ENCODE peak calls at places on chromosomes 3 and 15, in six cellular contexts. E, G, B, M, Z and W are unnamed samples. For H3K4me1, the result is how much of the 10 kb centered on the place peaks cover.

GRCh38 chr15:65246026-65246714 is 34.9 kb upstream of the CILP start:
- DNase-seq in E (no peak), G (no peak), B (no peak), M (no peak), Z (no peak), W (no peak)

GRCh38 chr3:148729656-148730055 is 32.0 kb downstream of the AGTR1 start:
- DNase-seq in E (no peak), G (no peak), B (no peak), M (no peak), Z (no peak), W (no peak)

GRCh38 chr15:72866866-72867616 is 83.5 kb upstream of the ADPGK start:
- DNase-seq in E (no peak), G (no peak), B (no peak), M (no peak), Z (no peak), W (no peak)

GRCh38 chr3:56904526-56905245 is 102.9 kb upstream of the ARHGEF3 start:
- DNase-seq in E (no peak), G (no peak), B (no peak), M (no peak), Z (no peak), W (no peak)

GRCh38 chr15:25177955-25178801 is 223.4 kb downstream of the SNRPN start:
- DNase-seq in E (no peak), G (no peak), B (peak), M (peak), Z (peak), W (peak)

GRCh38 chr3:89395996-89396395 is 288.6 kb downstream of the EPHA3 start:
- DNase-seq in E (no peak), G (no peak), B (no peak), M (no peak), Z (no peak), W (no peak)

GRCh38 chr3:184289426-184289938 is 9.6 kb upstream of the PSMD2 start:
- DNase-seq in E (peak), G (peak), B (peak), M (peak), Z (peak), W (no peak)

GRCh38 chr3:79598594-79598993 is 169.2 kb downstream of the ROBO1 start:
- DNase-seq in E (no peak), G (peak), B (no peak), M (no peak), Z (no peak), W (no peak)

GRCh38 chr3:123385981-123386380 is 62.9 kb downstream of the ADCY5 start:
- DNase-seq in E (no peak), G (no peak), B (peak), M (peak), Z (no peak), W (peak)

GRCh38 chr3:123389338-123389910 is 59.5 kb downstream of the ADCY5 start:
- DNase-seq in E (no peak), G (no peak), B (no peak), M (no peak), Z (no peak), W (no peak)

GRCh38 chr3:123388811-123389210 is 60.1 kb downstream of the ADCY5 start:
- DNase-seq in E (no peak), G (no peak), B (no peak), M (no peak), Z (no peak), W (no peak)

GRCh38 chr3:123386477-123387040 is 62.3 kb downstream of the ADCY5 start:
- DNase-seq in E (no peak), G (no peak), B (no peak), M (no peak), Z (no peak), W (no peak)

GRCh38 chr3:123388050-123388449 is 60.8 kb downstream of the ADCY5 start:
- DNase-seq in E (no peak), G (no peak), B (no peak), M (no peak), Z (no peak), W (no peak)
- H3K4me1 ChIP-seq in E (under half), G (under half), B (half or more), M (under half), Z (under half), W (under half)

GRCh38 chr15:80988148-80988796 is 1.3 kb downstream of the MESD start:
- DNase-seq in E (no peak), G (no peak), B (no peak), M (no peak), Z (no peak), W (no peak)

GRCh38 chr15:80990955-80991354 is 1.3 kb upstream of the MESD start:
- DNase-seq in E (no peak), G (no peak), B (no peak), M (no peak), Z (no peak), W (no peak)

GRCh38 chr15:80991446-80991845 is 1.8 kb upstream of the MESD start:
- DNase-seq in E (peak), G (no peak), B (peak), M (peak), Z (no peak), W (peak)

GRCh38 chr15:80989110-80989517 is 505 bp downstream of the MESD start:
- DNase-seq in E (no peak), G (no peak), B (no peak), M (no peak), Z (no peak), W (no peak)

GRCh38 chr15:80989518-80990478 is at the start of gene MESD:
- DNase-seq in E (peak), G (peak), B (peak), M (peak), Z (peak), W (peak)
- H3K4me1 ChIP-seq in E (under half), G (under half), B (under half), M (under half), Z (half or more), W (under half)

DNA sequence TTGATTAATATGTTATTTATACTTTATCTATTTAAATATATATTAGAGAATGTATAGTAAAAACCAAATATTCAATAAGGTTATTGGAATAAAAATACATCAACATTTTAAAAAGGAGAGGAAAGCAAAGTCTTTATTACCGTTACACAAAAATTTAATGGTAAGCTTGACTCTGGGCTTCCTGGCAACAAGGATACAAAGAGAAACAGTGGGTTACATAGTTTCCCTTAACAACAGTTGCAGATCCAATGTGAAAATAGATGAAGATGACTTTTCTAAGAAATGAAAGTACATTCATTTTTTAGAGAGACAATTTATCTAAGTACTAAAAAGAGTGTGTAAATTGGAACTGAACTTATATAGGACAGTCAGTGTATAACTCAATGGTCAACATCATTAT is 6.0 kb upstream of the PHLDB2 start:
- DNase-seq in E (no peak), G (no peak), B (no peak), M (no peak), Z (no peak), W (no peak)
- H3K4me1 ChIP-seq in E (under half), G (under half), B (under half), M (under half), Z (under half), W (under half)

DNA sequence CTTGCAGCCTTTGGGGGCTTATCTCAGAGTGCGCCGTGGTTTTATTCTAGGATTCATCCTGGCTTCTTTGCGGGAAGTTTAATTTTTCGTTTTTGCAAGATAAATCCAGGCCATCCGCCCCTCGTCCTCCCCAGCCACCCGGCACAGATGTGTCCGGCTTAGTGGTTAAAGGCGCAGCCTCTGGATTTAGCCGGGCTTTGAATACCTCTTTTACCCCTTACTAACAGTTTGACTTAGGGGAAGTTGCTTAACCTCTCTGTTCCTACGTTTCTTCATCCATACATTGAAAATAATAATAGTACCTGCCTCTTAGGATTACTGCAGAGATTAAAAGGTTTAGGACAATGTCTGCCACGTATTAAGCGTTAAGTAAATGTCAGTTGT is 654 bp downstream of the ECT2 start:
- DNase-seq in E (peak), G (no peak), B (no peak), M (no peak), Z (no peak), W (no peak)
- H3K4me1 ChIP-seq in E (under half), G (under half), B (under half), M (under half), Z (under half), W (under half)

DNA sequence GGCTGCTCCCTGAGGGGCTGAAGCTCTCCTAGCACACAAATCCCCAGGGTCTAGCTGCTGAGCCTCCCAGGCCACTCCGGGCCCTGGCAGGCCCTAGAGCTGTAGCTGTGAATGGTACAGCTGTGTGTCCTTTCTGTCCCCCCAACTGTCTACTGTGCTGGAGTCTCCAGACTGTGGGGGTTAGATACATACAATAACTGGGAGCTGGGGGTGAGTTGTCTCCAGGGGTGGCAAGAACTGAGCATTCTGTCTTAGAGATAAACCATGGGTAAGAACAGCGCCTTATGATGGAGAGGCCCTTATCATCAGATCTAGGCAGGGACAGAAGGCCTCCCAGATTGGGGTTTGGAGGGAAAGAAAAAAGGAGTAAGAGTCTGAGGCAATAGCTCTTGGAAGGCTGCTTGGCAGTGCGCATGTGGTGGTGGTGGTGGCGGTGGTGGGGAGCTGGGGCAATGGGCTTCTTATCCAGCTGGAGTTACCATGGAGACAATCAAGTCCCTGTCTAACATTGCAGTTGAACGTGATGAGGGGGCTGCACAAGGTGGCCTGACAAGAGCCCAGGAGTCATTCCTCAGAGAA is 3.6 kb downstream of the CYB561D2 start:
- DNase-seq in E (no peak), G (no peak), B (no peak), M (no peak), Z (no peak), W (no peak)
- H3K4me1 ChIP-seq in E (half or more), G (under half), B (half or more), M (half or more), Z (half or more), W (under half)

GRCh38 chr15:74174216-74174965 is 881 bp downstream of the ISLR start:
- DNase-seq in E (no peak), G (no peak), B (peak), M (no peak), Z (peak), W (peak)

GRCh38 chr15:74175271-74176191 is 2.0 kb downstream of the ISLR start:
- DNase-seq in E (no peak), G (no peak), B (no peak), M (no peak), Z (peak), W (peak)

GRCh38 chr15:74176262-74177208 is 3.0 kb downstream of the ISLR start:
- DNase-seq in E (no peak), G (peak), B (no peak), M (no peak), Z (peak), W (peak)

GRCh38 chr15:74173545-74174215 is at the start of gene ISLR:
- DNase-seq in E (no peak), G (peak), B (peak), M (no peak), Z (peak), W (peak)

GRCh38 chr15:74174966-74175270 is 1.4 kb downstream of the ISLR start:
- DNase-seq in E (no peak), G (no peak), B (no peak), M (no peak), Z (peak), W (peak)
- H3K4me1 ChIP-seq in E (under half), G (under half), B (under half), M (under half), Z (under half), W (under half)